ENCODE peak calls at places on chromosomes 13 and 19, in seven cellular contexts. One of them, this sample, is unnamed.

GRCh38 chr19:47745010-47745901 is at the start of gene NOP53:
- DNase-seq in GOT3: peak; percentile 85
- DNase-seq in fibroblast of mammary gland: peak; percentile 96
- DNase-seq in M059J: peak; percentile 95
- DNase-seq in nephron progenitor cell: peak; percentile 97
- DNase-seq in MCF 10A: peak; percentile 98
- DNase-seq in GM03348: peak; percentile 96
- DNase-seq in this sample: peak; percentile 97

GRCh38 chr19:43820098-43820860 is 6.8 kb upstream of the ZNF283 start:
- DNase-seq in M059J: no peak
- DNase-seq in nephron progenitor cell: no peak
- DNase-seq in fibroblast of mammary gland: peak; percentile 55
- DNase-seq in GM03348: peak; percentile 34
- DNase-seq in GOT3: no peak
- DNase-seq in MCF 10A: no peak
- DNase-seq in this sample: peak; percentile 22

GRCh38 chr13:30421093-30422055 is 919 bp upstream of the UBE2L5 start:
- DNase-seq in GOT3: peak; percentile 18
- DNase-seq in MCF 10A: peak; percentile 81
- DNase-seq in M059J: peak; percentile 80
- DNase-seq in nephron progenitor cell: peak; percentile 77
- DNase-seq in fibroblast of mammary gland: peak; percentile 81
- DNase-seq in GM03348: peak; percentile 94
- DNase-seq in this sample: peak; percentile 81

GRCh38 chr13:109273326-109273751 is 513.0 kb downstream of the IRS2 start:
- DNase-seq in M059J: peak; percentile 55
- DNase-seq in GM03348: no peak
- DNase-seq in MCF 10A: peak; percentile 74
- DNase-seq in fibroblast of mammary gland: peak; percentile 88
- DNase-seq in nephron progenitor cell: no peak
- DNase-seq in GOT3: no peak
- DNase-seq in this sample: peak; percentile 83

GRCh38 chr13:96744665-96745331 is 249.5 kb downstream of the OXGR1 start:
- DNase-seq in GOT3: no peak
- DNase-seq in M059J: no peak
- DNase-seq in nephron progenitor cell: no peak
- DNase-seq in GM03348: no peak
- DNase-seq in MCF 10A: peak; percentile 12
- DNase-seq in fibroblast of mammary gland: no peak
- DNase-seq in this sample: no peak

GRCh38 chr19:18264428-18264827 is 9.8 kb downstream of the IQCN start:
- DNase-seq in GM03348: no peak
- DNase-seq in fibroblast of mammary gland: no peak
- DNase-seq in M059J: no peak
- DNase-seq in nephron progenitor cell: no peak
- DNase-seq in GOT3: no peak
- DNase-seq in MCF 10A: no peak
- DNase-seq in this sample: no peak

GRCh38 chr13:82356667-82357066 is 1525.6 kb downstream of the SLITRK1 start:
- DNase-seq in fibroblast of mammary gland: peak; percentile 6
- DNase-seq in MCF 10A: peak; percentile 6
- DNase-seq in M059J: no peak
- DNase-seq in GM03348: peak; percentile 24
- DNase-seq in nephron progenitor cell: no peak
- DNase-seq in GOT3: no peak
- DNase-seq in this sample: no peak

GRCh38 chr13:44311011-44311481 is 62.6 kb upstream of the SERP2 start:
- DNase-seq in GOT3: no peak
- DNase-seq in GM03348: no peak
- DNase-seq in nephron progenitor cell: no peak
- DNase-seq in MCF 10A: peak; percentile 97
- DNase-seq in M059J: peak; percentile 31
- DNase-seq in fibroblast of mammary gland: peak; percentile 84
- DNase-seq in this sample: no peak

GRCh38 chr13:28495586-28496564 is 947 bp upstream of the FLT1 start:
- DNase-seq in GOT3: no peak
- DNase-seq in fibroblast of mammary gland: no peak
- DNase-seq in M059J: no peak
- DNase-seq in GM03348: no peak
- DNase-seq in MCF 10A: peak; percentile 30
- DNase-seq in nephron progenitor cell: no peak
- DNase-seq in this sample: no peak